ENCODE peak calls at places on chromosome 6, in five cellular contexts. V is H1, S is mesenchymal stem cell, Z is H9, J is IMR-90. L is an unnamed sample.

GRCh38 chr6:144150673-144151009 is 324 bp downstream of the STX11 start:
- DNase-seq in V (peak; percentile 3), S (peak; percentile 26), Z (peak; percentile 48), J (peak; percentile 18), L (peak; percentile 27)

GRCh38 chr6:166112580-166112979 is 55.1 kb downstream of the TBXT start:
- DNase-seq in V (no peak), S (peak; percentile 97), Z (no peak), J (peak; percentile 53), L (no peak)

GRCh38 chr6:130906736-130907381 is 79.7 kb downstream of the SMLR1 start:
- DNase-seq in V (no peak), S (no peak), Z (no peak), J (peak; percentile 88), L (no peak)

GRCh38 chr6:12403201-12403826 is 113.2 kb downstream of the EDN1 start:
- DNase-seq in V (peak; percentile 3), S (peak; percentile 60), Z (no peak), J (peak; percentile 69), L (no peak)

GRCh38 chr6:90087103-90087833 is 193.0 kb downstream of the GJA10 start:
- DNase-seq in V (no peak), S (peak; percentile 43), Z (no peak), J (peak; percentile 64), L (no peak)

GRCh38 chr6:117352466-117353081 is 73.2 kb downstream of the ROS1 start:
- DNase-seq in V (no peak), S (peak; percentile 28), Z (no peak), J (peak; percentile 16), L (no peak)

GRCh38 chr6:133918208-133918930 is 29.5 kb downstream of the TCF21 start:
- DNase-seq in V (no peak), S (no peak), Z (no peak), J (no peak), L (no peak)

GRCh38 chr6:132712366-132712765 is 1.5 kb downstream of the VNN1 start:
- DNase-seq in V (no peak), S (peak; percentile 37), Z (no peak), J (peak; percentile 62), L (no peak)

GRCh38 chr6:44452725-44453124 is 65.2 kb downstream of the CDC5L start:
- DNase-seq in V (no peak), S (peak; percentile 64), Z (no peak), J (peak; percentile 87), L (no peak)

GRCh38 chr6:159908535-159908934 is 17.7 kb downstream of the MAS1 start:
- DNase-seq in V (no peak), S (peak; percentile 12), Z (no peak), J (peak; percentile 19), L (no peak)

GRCh38 chr6:70164556-70164955 is 138.3 kb downstream of the COL9A1 start:
- DNase-seq in V (no peak), S (no peak), Z (no peak), J (no peak), L (no peak)

GRCh38 chr6:166540631-166541331 is 45.7 kb downstream of the RAMACL start:
- DNase-seq in V (no peak), S (no peak), Z (no peak), J (peak; percentile 17), L (no peak)

GRCh38 chr6:137637161-137637560 is 143.0 kb upstream of the OLIG3 start:
- DNase-seq in V (no peak), S (peak; percentile 95), Z (no peak), J (peak; percentile 91), L (no peak)

GRCh38 chr6:46453221-46453620 is 38.0 kb downstream of the RCAN2 start:
- DNase-seq in V (no peak), S (peak; percentile 46), Z (no peak), J (peak; percentile 70), L (no peak)

GRCh38 chr6:125611573-125612399 is 137.6 kb upstream of the HEY2 start:
- DNase-seq in V (no peak), S (peak; percentile 6), Z (no peak), J (no peak), L (peak; percentile 29)

GRCh38 chr6:90701146-90701781 is 114.4 kb upstream of the MAP3K7 start:
- DNase-seq in V (peak; percentile 15), S (no peak), Z (peak; percentile 77), J (no peak), L (no peak)

GRCh38 chr6:133410628-133411027 is 169.5 kb downstream of the EYA4 start:
- DNase-seq in V (no peak), S (peak; percentile 8), Z (peak; percentile 50), J (no peak), L (no peak)

GRCh38 chr6:31920803-31921202 is 6.7 kb upstream of the C2 start:
- DNase-seq in V (no peak), S (no peak), Z (no peak), J (no peak), L (no peak)

GRCh38 chr6:38283734-38284362 is 355.9 kb downstream of the BTBD9 start:
- DNase-seq in V (no peak), S (no peak), Z (no peak), J (peak; percentile 60), L (no peak)

GRCh38 chr6:9121551-9121950 is 686.2 kb upstream of the SLC35B3 start:
- DNase-seq in V (no peak), S (no peak), Z (no peak), J (peak; percentile 36), L (no peak)

GRCh38 chr6:118860363-118860762 is 33.6 kb upstream of the ASF1A start:
- DNase-seq in V (no peak), S (no peak), Z (no peak), J (no peak), L (no peak)

GRCh38 chr6:75922226-75922625 is 150.2 kb downstream of the IMPG1 start:
- DNase-seq in V (no peak), S (peak; percentile 52), Z (no peak), J (peak; percentile 39), L (no peak)

GRCh38 chr6:123994168-123994567 is 190.5 kb downstream of the NKAIN2 start:
- DNase-seq in V (no peak), S (no peak), Z (no peak), J (no peak), L (no peak)

GRCh38 chr6:161547617-161548016 is 273.8 kb upstream of the AGPAT4 start:
- DNase-seq in V (no peak), S (no peak), Z (no peak), J (no peak), L (no peak)

GRCh38 chr6:119323478-119323877 is 26.1 kb downstream of the MAN1A1 start:
- DNase-seq in V (no peak), S (no peak), Z (no peak), J (no peak), L (no peak)

GRCh38 chr6:136975089-136975715 is 53.1 kb downstream of the SLC35D3 start:
- DNase-seq in V (no peak), S (no peak), Z (no peak), J (no peak), L (no peak)

GRCh38 chr6:158803733-158804143 is 15.4 kb downstream of the EZR start:
- DNase-seq in V (no peak), S (peak; percentile 53), Z (no peak), J (no peak), L (no peak)

GRCh38 chr6:110341671-110342304 is 16.4 kb downstream of the METTL24 start:
- DNase-seq in V (no peak), S (peak; percentile 58), Z (peak; percentile 70), J (peak; percentile 32), L (no peak)

GRCh38 chr6:159378361-159378760 is 209.2 kb downstream of the FNDC1 start:
- DNase-seq in V (no peak), S (no peak), Z (no peak), J (no peak), L (no peak)

GRCh38 chr6:21752054-21752811 is 158.7 kb downstream of the SOX4 start:
- DNase-seq in V (no peak), S (no peak), Z (no peak), J (no peak), L (no peak)

GRCh38 chr6:112804638-112805330 is 457.7 kb downstream of the RFPL4B start:
- DNase-seq in V (no peak), S (no peak), Z (no peak), J (no peak), L (no peak)

GRCh38 chr6:36202101-36202500 is 5.6 kb downstream of the BRPF3 start:
- DNase-seq in V (no peak), S (no peak), Z (no peak), J (no peak), L (no peak)

GRCh38 chr6:88815491-88815890 is 147.9 kb downstream of the RNGTT start:
- DNase-seq in V (no peak), S (no peak), Z (no peak), J (no peak), L (no peak)

GRCh38 chr6:133368664-133369063 is 127.5 kb downstream of the EYA4 start:
- DNase-seq in V (no peak), S (no peak), Z (no peak), J (peak; percentile 10), L (no peak)

DNA sequence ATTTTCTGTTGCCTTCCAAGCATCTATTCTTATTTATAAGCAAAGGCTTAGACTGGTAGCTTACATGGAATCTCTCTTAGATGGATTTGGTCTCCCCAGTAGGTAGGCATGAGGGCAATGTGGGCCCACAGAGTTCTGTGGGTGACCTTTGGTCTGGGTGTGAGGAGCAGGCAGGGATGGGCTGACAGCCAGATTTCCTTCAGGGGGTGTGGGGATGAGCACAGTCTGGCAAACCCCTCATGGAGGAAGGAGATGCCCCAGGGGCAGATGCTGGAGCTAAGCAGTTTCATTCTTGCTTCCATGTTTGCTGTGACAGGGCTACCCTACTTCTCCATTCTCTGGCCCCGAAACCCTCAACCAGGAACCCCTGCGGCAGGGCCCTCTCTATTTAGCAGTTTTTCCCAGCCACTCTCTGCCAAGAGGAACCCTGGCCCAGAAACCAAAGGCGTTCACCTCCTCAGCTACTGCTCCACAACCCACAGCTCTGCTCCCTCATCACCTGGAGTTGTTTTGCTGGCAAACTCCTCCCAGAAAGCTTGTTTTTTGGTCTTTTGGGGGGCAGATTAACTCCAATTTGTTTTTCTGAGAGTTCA is 40.4 kb downstream of the GCLC start:
- DNase-seq in V (no peak), S (no peak), Z (no peak), J (no peak), L (no peak)
- H3K4ac ChIP-seq in V (no peak overlapping the region), S (no peak overlapping the region), Z (no peak overlapping the region), J (no peak overlapping the region), L (no peak overlapping the region)

GRCh38 chr6:151677427-151677826 is 130.1 kb upstream of the ESR1 start:
- DNase-seq in V (no peak), S (no peak), Z (no peak), J (no peak), L (no peak)
- H3K4ac ChIP-seq in V (no peak overlapping the region), S (no peak overlapping the region), Z (no peak overlapping the region), J (no peak overlapping the region), L (no peak overlapping the region)

GRCh38 chr6:107059606-107060005 is 31.6 kb downstream of the MTRES1 start:
- DNase-seq in V (no peak), S (no peak), Z (no peak), J (no peak), L (no peak)
- H3K4ac ChIP-seq in V (no peak overlapping the region), S (no peak overlapping the region), Z (no peak overlapping the region), J (no peak overlapping the region), L (no peak overlapping the region)

DNA sequence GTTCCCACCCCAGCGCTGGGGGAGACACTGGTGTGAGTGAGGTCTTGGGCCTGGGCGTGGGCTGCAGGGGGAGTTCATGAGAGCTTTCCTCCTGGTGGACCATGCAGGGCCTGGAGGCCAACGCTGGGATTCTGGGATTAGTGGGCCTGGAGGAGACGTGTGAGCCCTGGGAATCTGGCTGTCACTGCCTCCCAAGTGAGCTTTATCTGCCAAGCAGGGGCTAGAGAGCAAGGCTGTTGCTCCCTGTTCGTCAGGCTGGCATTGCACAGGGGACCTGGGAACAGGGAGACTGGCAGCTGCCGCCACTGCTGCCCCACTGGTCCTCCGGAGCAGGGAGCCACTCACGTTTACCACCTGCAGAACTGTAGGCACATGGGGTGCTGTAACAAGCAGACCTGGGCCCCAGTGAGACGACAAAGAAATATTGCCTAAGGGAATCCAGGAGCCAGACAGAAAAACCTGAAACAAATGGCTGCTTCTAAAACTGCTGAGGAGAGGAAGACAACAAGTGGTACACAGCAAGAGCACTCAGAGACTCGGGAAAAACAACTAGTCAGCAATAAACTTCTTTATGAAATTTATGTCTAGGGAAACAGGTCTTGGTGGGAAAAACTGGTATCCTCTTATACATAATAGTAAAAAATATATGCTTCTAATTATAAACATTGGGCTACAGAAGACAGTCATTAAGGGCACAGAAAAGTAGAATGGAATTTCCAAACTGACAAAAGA is 45.2 kb downstream of the PPP1R3G start:
- DNase-seq in V (no peak), S (no peak), Z (no peak), J (no peak), L (no peak)
- H3K4ac ChIP-seq in V (no peak overlapping the region), S (peak overlapping the region; percentile 46), Z (no peak overlapping the region), J (no peak overlapping the region), L (no peak overlapping the region)

L was measured in neuronal stem cell.